ENCODE peak calls at places on chromosomes 3 and 15, in five cellular contexts. W is renal cortical epithelial cell, R is spleen, S is stomach, A is AG04450. X is an unnamed sample.
A peak's percentile ranks its signal among the peaks of the same experiment; 100 is the strongest.

GRCh38 chr15:69685524-69686452 is 233.2 kb downstream of the RPLP1 start:
- DNase-seq in W (no peak), R (no peak), S (no peak), A (no peak), X (no peak)

GRCh38 chr3:119497824-119498187 is 541 bp upstream of the TIMMDC1 start:
- DNase-seq in W (peak; percentile 22), R (no peak), S (peak; percentile 35), A (no peak), X (no peak)

GRCh38 chr15:77395013-77395774 is 24.7 kb downstream of the PEAK1 start:
- DNase-seq in W (no peak), R (no peak), S (no peak), A (no peak), X (no peak)

GRCh38 chr3:119579366-119580147 is at the start of gene ADPRH:
- DNase-seq in W (peak; percentile 64), R (peak; percentile 94), S (peak; percentile 84), A (no peak), X (peak; percentile 44)

GRCh38 chr3:27166888-27167287 is 202.3 kb downstream of the NEK10 start:
- DNase-seq in W (peak; percentile 98), R (no peak), S (no peak), A (peak; percentile 68), X (no peak)

GRCh38 chr3:147392083-147392916 is 14.0 kb downstream of the ZIC4 start:
- DNase-seq in W (no peak), R (peak; percentile 57), S (no peak), A (no peak), X (no peak)

GRCh38 chr3:172290457-172290856 is 157.8 kb downstream of the GHSR start:
- DNase-seq in W (no peak), R (no peak), S (no peak), A (no peak), X (no peak)

GRCh38 chr3:11373235-11373634 is 101.0 kb downstream of the ATG7 start:
- DNase-seq in W (no peak), R (no peak), S (no peak), A (no peak), X (no peak)

GRCh38 chr3:120420360-120420759 is 30.4 kb downstream of the FSTL1 start:
- DNase-seq in W (no peak), R (no peak), S (no peak), A (no peak), X (no peak)

GRCh38 chr3:135456182-135456790 is 509.2 kb upstream of the PPP2R3A start:
- DNase-seq in W (no peak), R (no peak), S (no peak), A (no peak), X (no peak)

GRCh38 chr15:64705006-64705405 is 70.4 kb downstream of the RBPMS2 start:
- DNase-seq in W (no peak), R (peak; percentile 25), S (no peak), A (no peak), X (no peak)

GRCh38 chr3:193832833-193833413 is 239.9 kb downstream of the OPA1 start:
- DNase-seq in W (no peak), R (no peak), S (no peak), A (no peak), X (no peak)

GRCh38 chr3:148990211-148990610 is 1.1 kb upstream of the GYG1 start:
- DNase-seq in W (no peak), R (no peak), S (no peak), A (no peak), X (no peak)

GRCh38 chr3:11944052-11944673 is 60.0 kb upstream of the SYN2 start:
- DNase-seq in W (peak; percentile 40), R (no peak), S (peak; percentile 28), A (no peak), X (no peak)

GRCh38 chr15:62889734-62890505 is 152.6 kb upstream of the TPM1 start:
- DNase-seq in W (peak; percentile 92), R (no peak), S (no peak), A (no peak), X (no peak)

GRCh38 chr3:131231710-131232348 is 149.7 kb upstream of the NUDT16 start:
- DNase-seq in W (peak; percentile 27), R (no peak), S (no peak), A (no peak), X (no peak)

GRCh38 chr3:47908744-47909143 is 105.8 kb downstream of the DHX30 start:
- DNase-seq in W (peak; percentile 84), R (no peak), S (no peak), A (no peak), X (no peak)

GRCh38 chr3:122936986-122937385 is 90.6 kb downstream of the SEMA5B start:
- DNase-seq in W (no peak), R (peak; percentile 34), S (no peak), A (no peak), X (no peak)

GRCh38 chr15:63019539-63020109 is 22.9 kb upstream of the TPM1 start:
- DNase-seq in W (peak; percentile 94), R (no peak), S (peak; percentile 69), A (peak; percentile 70), X (no peak)

GRCh38 chr15:90955911-90956310 is 1.2 kb downstream of the RCCD1 start:
- DNase-seq in W (no peak), R (no peak), S (peak; percentile 66), A (no peak), X (no peak)

GRCh38 chr15:49686626-49687025 is 65.8 kb downstream of the DTWD1 start:
- DNase-seq in W (peak; percentile 68), R (no peak), S (no peak), A (no peak), X (no peak)

GRCh38 chr3:70822777-70823176 is 510.3 kb upstream of the MDFIC2 start:
- DNase-seq in W (no peak), R (no peak), S (no peak), A (no peak), X (no peak)

X was measured in stimulated activated CD4-positive, alpha-beta T cell treated with anti-CD3 and anti-CD28 coated beads, Interleukin-2, amount 100 ng/mL, for 48 hours.